ENCODE peak calls at places on chromosomes 11 and 22, in nine cellular contexts. G is SK-N-SH, U is OCI-LY7, T is A549, A is astrocyte of the spinal cord, Y is uterus, R is left ventricle myocardium inferior, Z is AG04450, Q is fibroblast of lung. M is an unnamed sample.

GRCh38 chr11:133983660-133984316 is 27.0 kb upstream of the IGSF9B start:
- DNase-seq in R (no peak), G (no peak), A (no peak), Y (no peak), T (no peak), Z (no peak), U (no peak), Q (no peak), M (no peak)

GRCh38 chr11:111793863-111794262 is 27.7 kb upstream of the PPP2R1B start:
- DNase-seq in Y (no peak), R (no peak), Z (no peak), A (peak), Q (no peak), G (peak), U (no peak), T (no peak), M (no peak)

GRCh38 chr11:20162340-20162739 is 2.1 kb upstream of the DBX1 start:
- DNase-seq in Z (no peak), G (peak), Y (no peak), R (no peak), A (no peak), T (no peak), Q (no peak), U (no peak), M (no peak)

GRCh38 chr11:110000045-110000502 is 93.1 kb upstream of the ZC3H12C start:
- DNase-seq in U (peak), G (no peak), Q (peak), A (peak), Z (peak), R (no peak), Y (no peak), T (peak), M (peak)

GRCh38 chr22:20264614-20265452 is 3.3 kb downstream of the RTN4R start:
- DNase-seq in U (no peak), T (no peak), Y (no peak), Q (no peak), G (no peak), Z (no peak), R (no peak), A (no peak), M (no peak)

GRCh38 chr11:134598368-134598767 is 186.3 kb upstream of the B3GAT1 start:
- DNase-seq in Z (no peak), U (no peak), A (no peak), Q (no peak), G (no peak), T (no peak), R (no peak), Y (no peak), M (no peak)

GRCh38 chr22:47598864-47599263 is 836.4 kb downstream of the TBC1D22A start:
- DNase-seq in Z (no peak), U (no peak), R (no peak), Q (no peak), G (no peak), T (no peak), Y (no peak), A (no peak), M (no peak)

GRCh38 chr11:128227466-128227865 is 359.9 kb downstream of the ETS1 start:
- DNase-seq in Z (no peak), Y (no peak), Q (no peak), R (no peak), A (no peak), G (no peak), U (no peak), T (no peak), M (no peak)

GRCh38 chr11:19428206-19429001 is 187.7 kb upstream of the E2F8 start:
- DNase-seq in Y (no peak), Z (no peak), R (no peak), T (peak), U (no peak), A (no peak), G (no peak), Q (no peak), M (no peak)

GRCh38 chr22:39923689-39924088 is 22.8 kb downstream of the GRAP2 start:
- DNase-seq in Q (no peak), U (no peak), G (no peak), R (no peak), A (no peak), T (no peak), Z (no peak), Y (no peak), M (no peak)

GRCh38 chr11:64482588-64482987 is 108.4 kb upstream of the SLC22A12 start:
- DNase-seq in U (no peak), G (no peak), A (no peak), T (no peak), Q (no peak), Y (no peak), Z (no peak), R (no peak), M (no peak)

GRCh38 chr11:95734009-95734572 is 55.5 kb downstream of the FAM76B start:
- DNase-seq in G (no peak), U (peak), A (no peak), Z (no peak), Y (no peak), Q (no peak), R (no peak), T (no peak), M (no peak)

GRCh38 chr11:68423481-68423880 is 37.1 kb upstream of the PPP6R3 start:
- DNase-seq in A (no peak), R (no peak), Y (no peak), G (no peak), T (no peak), U (no peak), Z (no peak), Q (no peak), M (no peak)

GRCh38 chr22:23263651-23264555 is 83.6 kb downstream of the BCR start:
- DNase-seq in Z (no peak), G (no peak), T (no peak), Q (no peak), U (peak), A (no peak), Y (no peak), R (no peak), M (no peak)

GRCh38 chr11:72398058-72398758 is 36.1 kb downstream of the CLPB start:
- DNase-seq in R (no peak), T (no peak), Q (no peak), Y (no peak), G (no peak), Z (no peak), U (no peak), A (no peak), M (no peak)

GRCh38 chr11:75891947-75892739 is 77.1 kb downstream of the UVRAG start:
- DNase-seq in Q (no peak), Y (no peak), Z (no peak), A (no peak), R (no peak), U (peak), T (no peak), G (no peak), M (no peak)

GRCh38 chr11:78000193-78000592 is 5.7 kb upstream of the INTS4 start:
- DNase-seq in T (peak), Z (peak), U (peak), Q (peak), G (peak), R (no peak), A (peak), Y (no peak), M (peak)
- TF ChIP-seq CTCF in T (peak), Z (peak), U (peak), Q (peak), G (peak), R (peak), A (peak), Y (peak), M (peak)

GRCh38 chr11:116777056-116777455 is 4.3 kb upstream of the BUD13 start:
- DNase-seq in G (no peak), T (no peak), A (no peak), U (no peak), Z (no peak), R (no peak), Q (no peak), Y (no peak), M (no peak)
- H3K4me3 ChIP-seq in G (no peak), T (no peak), A (no peak), U (no peak), Z (no peak), R (no peak), Q (no peak), Y (no peak), M (no peak)

GRCh38 chr11:36550385-36551115 is 17.3 kb upstream of the RAG1 start:
- DNase-seq in G (no peak), T (no peak), Y (no peak), U (no peak), Q (no peak), A (no peak), Z (no peak), R (no peak), M (no peak)
- TF ChIP-seq CTCF in G (no peak), T (no peak), Y (no peak), U (no peak), Q (no peak), A (no peak), Z (no peak), R (no peak), M (no peak)

DNA sequence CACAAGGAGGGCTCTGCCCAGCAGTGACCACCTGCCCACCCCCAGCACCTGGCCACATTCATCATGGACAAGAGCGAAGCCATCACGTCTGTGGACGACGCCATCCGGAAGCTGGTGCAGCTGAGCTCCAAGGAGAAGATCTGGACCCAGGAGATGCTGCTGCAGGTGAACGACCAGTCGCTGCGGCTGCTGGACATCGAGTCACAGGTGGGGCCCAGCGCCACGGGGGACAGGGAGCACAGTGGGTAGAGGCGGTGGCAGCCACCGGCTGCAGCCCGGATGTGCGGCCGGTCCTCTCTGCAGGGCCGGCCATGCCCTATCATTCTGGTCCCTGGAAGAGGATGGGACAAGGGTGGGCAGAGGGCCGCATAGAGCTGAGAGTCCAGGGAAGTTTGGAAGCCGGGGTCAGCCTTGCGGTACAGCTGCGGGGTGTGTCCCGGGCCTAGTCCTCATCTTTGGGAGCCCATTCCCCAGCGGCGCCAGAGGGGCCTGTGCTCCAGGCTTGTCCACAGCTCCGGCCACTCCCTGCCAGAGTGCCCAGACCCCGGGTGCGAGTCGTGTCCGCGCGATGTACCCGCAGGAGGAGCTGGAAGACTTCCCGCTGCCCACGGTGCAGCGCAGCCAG is 14.1 kb downstream of the EPS8L2 start:
- DNase-seq in A (no peak), U (no peak), Q (no peak), Y (no peak), R (no peak), T (no peak), G (peak), Z (no peak), M (no peak)
- H3K4me3 ChIP-seq in A (no peak), U (no peak), Q (no peak), Y (no peak), R (no peak), T (no peak), G (no peak), Z (no peak), M (no peak)

DNA sequence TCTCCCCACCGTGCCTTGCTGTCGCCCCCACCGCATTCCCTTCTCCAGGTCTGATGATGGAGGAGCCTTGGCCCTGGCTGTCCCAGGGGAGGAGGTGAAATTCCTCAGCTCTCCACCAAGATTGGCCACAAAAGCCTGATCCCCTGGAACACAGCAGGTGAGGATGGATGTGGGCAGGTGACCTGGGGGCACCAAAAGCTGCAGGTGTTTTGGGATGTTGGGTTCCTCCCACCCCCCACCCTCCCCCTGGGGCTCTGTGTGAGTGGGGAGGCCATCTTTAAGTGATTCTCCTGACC is 640 bp downstream of the TRIOBP start:
- DNase-seq in A (no peak), T (no peak), R (no peak), Z (no peak), U (no peak), Q (no peak), Y (no peak), G (no peak), M (no peak)
- TF ChIP-seq CTCF in A (no peak), T (no peak), R (no peak), Z (no peak), U (no peak), Q (no peak), Y (no peak), G (no peak), M (no peak)

GRCh38 chr11:2137202-2138071 is 1.8 kb downstream of the IGF2 start:
- DNase-seq in G (peak), T (peak), A (peak), Y (peak), Q (peak), R (peak), Z (peak), U (no peak), M (peak)
- H3K4me3 ChIP-seq in G (no peak), T (peak), A (peak), Y (peak), Q (peak), R (peak), Z (peak), U (no peak), M (peak)

GRCh38 chr11:102807921-102808320 is 10.0 kb upstream of the MMP1 start:
- DNase-seq in U (peak), Z (no peak), G (peak), Y (no peak), Q (peak), A (peak), T (peak), R (no peak), M (no peak)
- TF ChIP-seq CTCF in U (peak), Z (peak), G (peak), Y (no peak), Q (peak), A (peak), T (peak), R (no peak), M (peak)

DNA sequence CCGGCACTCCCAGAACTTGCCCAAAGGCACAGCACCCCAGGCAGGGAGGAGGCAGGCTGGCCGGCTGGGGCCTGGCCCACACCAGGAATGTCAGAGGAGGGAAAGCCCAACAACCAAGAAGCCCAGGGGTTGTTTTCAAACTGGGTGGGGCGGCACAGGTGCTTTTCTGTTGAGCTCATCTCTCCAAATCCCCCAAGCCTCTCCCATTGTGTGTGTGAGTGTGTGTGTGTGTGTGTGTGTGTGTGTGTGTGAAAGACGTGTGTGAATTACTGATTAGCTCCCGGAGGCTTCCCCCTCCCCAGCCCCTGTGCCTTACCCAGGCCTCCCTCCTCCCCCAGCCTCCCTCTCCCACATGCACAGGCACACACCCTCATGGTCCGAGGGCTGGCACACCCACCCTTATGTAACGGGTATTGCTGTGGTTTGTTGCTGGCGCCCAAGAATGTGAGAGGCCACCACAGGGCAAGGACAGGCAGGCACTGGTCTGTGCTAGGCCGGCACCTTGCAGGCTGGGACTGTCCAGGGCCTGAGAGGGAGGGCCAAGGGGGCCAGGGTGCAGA is 15.9 kb downstream of the TRIM29 start:
- DNase-seq in R (no peak), T (no peak), G (no peak), Q (no peak), Z (no peak), U (no peak), Y (no peak), A (no peak), M (no peak)
- H3K4me3 ChIP-seq in R (no peak), T (no peak), G (no peak), Q (no peak), Z (no peak), U (no peak), Y (no peak), A (no peak), M (no peak)

GRCh38 chr11:121063728-121064127 is 37.3 kb upstream of the TECTA start:
- DNase-seq in G (no peak), Z (no peak), R (no peak), T (peak), U (peak), A (no peak), Q (peak), Y (no peak), M (no peak)
- TF ChIP-seq CTCF in G (peak), Z (peak), R (peak), T (no peak), U (peak), A (peak), Q (peak), Y (no peak), M (peak)

GRCh38 chr22:49853981-49854791 is 542 bp downstream of the ZBED4 start:
- DNase-seq in A (peak), U (peak), Y (peak), Z (no peak), G (peak), T (peak), Q (peak), R (no peak), M (no peak)

GRCh38 chr22:49856766-49857618 is 3.3 kb downstream of the ZBED4 start:
- DNase-seq in Z (no peak), Y (no peak), R (no peak), T (no peak), A (no peak), Q (no peak), G (no peak), U (no peak), M (no peak)

GRCh38 chr22:49852898-49853894 is at the start of gene ZBED4:
- DNase-seq in T (peak), Q (peak), Y (peak), U (peak), Z (peak), G (peak), A (peak), R (peak), M (peak)

GRCh38 chr22:49856343-49856742 is 2.7 kb downstream of the ZBED4 start:
- DNase-seq in A (no peak), U (no peak), Z (no peak), Q (no peak), G (no peak), T (no peak), R (no peak), Y (no peak), M (no peak)

DNA sequence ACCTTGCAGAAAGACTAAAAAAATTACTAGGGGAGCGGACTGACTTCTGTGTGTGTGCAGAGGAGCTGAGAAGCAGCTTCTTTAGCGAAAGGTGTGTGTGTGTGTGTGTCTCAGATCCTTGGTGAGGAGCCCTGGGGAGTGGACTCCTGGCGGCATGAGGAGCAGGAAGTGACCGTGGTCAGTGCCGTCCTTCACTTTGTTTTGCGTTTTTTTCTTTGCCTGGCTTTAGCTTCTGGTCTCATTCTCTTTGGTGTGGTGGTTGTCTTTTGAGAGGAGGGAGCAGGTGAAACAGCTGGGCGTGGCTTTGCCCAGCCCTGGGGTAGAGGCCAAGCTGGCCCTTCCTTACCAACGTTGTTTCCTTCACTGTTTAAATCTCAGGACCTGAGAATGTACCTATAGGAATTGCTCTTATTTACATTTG is 1.9 kb downstream of the ZBED4 start:
- DNase-seq in Y (no peak), R (no peak), T (no peak), A (peak), U (no peak), G (no peak), Q (peak), Z (no peak), M (no peak)
- H3K4me3 ChIP-seq in Y (no peak), R (peak), T (no peak), A (peak), U (peak), G (peak), Q (peak), Z (peak), M (peak)